ENCODE peak calls at places on chromosomes 6 and 20, in seven cellular contexts. W, U, D, L, J, X and Z are unnamed samples.

GRCh38 chr6:170344631-170345576 is 38.3 kb downstream of the FAM120B start:
- DNase-seq in W (no peak), U (no peak), D (no peak), L (peak), J (peak), X (no peak), Z (no peak)

GRCh38 chr6:83359638-83360037 is 71.2 kb downstream of the ME1 start:
- DNase-seq in W (no peak), U (no peak), D (no peak), L (no peak), J (peak), X (no peak), Z (no peak)

GRCh38 chr6:118902731-118903130 is 8.8 kb downstream of the ASF1A start:
- DNase-seq in W (no peak), U (no peak), D (no peak), L (no peak), J (no peak), X (no peak), Z (no peak)

GRCh38 chr6:12083763-12084162 is 71.7 kb downstream of the HIVEP1 start:
- DNase-seq in W (no peak), U (no peak), D (no peak), L (no peak), J (no peak), X (no peak), Z (no peak)

GRCh38 chr6:139693735-139694134 is 319.3 kb upstream of the CITED2 start:
- DNase-seq in W (no peak), U (no peak), D (no peak), L (no peak), J (no peak), X (no peak), Z (no peak)

GRCh38 chr6:164167873-164168405 is 753.4 kb downstream of the QKI start:
- DNase-seq in W (no peak), U (no peak), D (no peak), L (no peak), J (no peak), X (no peak), Z (no peak)

GRCh38 chr20:44651507-44652373 is at the start of gene ADA:
- DNase-seq in W (no peak), U (peak), D (no peak), L (no peak), J (peak), X (peak), Z (peak)

GRCh38 chr6:158847786-158848185 is 28.6 kb upstream of the EZR start:
- DNase-seq in W (no peak), U (no peak), D (no peak), L (no peak), J (no peak), X (no peak), Z (no peak)

GRCh38 chr6:84681693-84682326 is 82.6 kb downstream of the TBX18 start:
- DNase-seq in W (no peak), U (no peak), D (no peak), L (no peak), J (peak), X (no peak), Z (peak)

GRCh38 chr6:129440691-129441090 is 269.3 kb downstream of the ARHGAP18 start:
- DNase-seq in W (no peak), U (no peak), D (no peak), L (no peak), J (peak), X (no peak), Z (no peak)

GRCh38 chr20:4524792-4525191 is 196.9 kb upstream of the PRND start:
- DNase-seq in W (no peak), U (no peak), D (no peak), L (no peak), J (no peak), X (no peak), Z (no peak)

GRCh38 chr20:52410182-52410647 is 218.6 kb upstream of the ZFP64 start:
- DNase-seq in W (no peak), U (no peak), D (no peak), L (no peak), J (peak), X (no peak), Z (no peak)

GRCh38 chr20:16661738-16662137 is 68.1 kb upstream of the SNRPB2 start:
- DNase-seq in W (no peak), U (no peak), D (no peak), L (no peak), J (no peak), X (no peak), Z (no peak)

GRCh38 chr6:25296980-25297379 is 17.8 kb downstream of the CARMIL1 start:
- DNase-seq in W (no peak), U (no peak), D (no peak), L (no peak), J (no peak), X (no peak), Z (no peak)
- TF ChIP-seq POLR2AphosphoS5 in W (no peak), U (peak), D (no peak), L (no peak), J (no peak), X (no peak), Z (peak)

GRCh38 chr20:46400828-46401477 is 5.5 kb downstream of the ELMO2 start:
- DNase-seq in W (no peak), U (no peak), D (no peak), L (no peak), J (no peak), X (no peak), Z (no peak)
- TF ChIP-seq POLR2A in W (no peak), U (no peak), D (no peak), L (no peak), J (no peak), X (no peak), Z (peak)

GRCh38 chr6:16319813-16320532 is 81.6 kb downstream of the GMPR start:
- DNase-seq in W (no peak), U (peak), D (no peak), L (peak), J (peak), X (peak), Z (no peak)
- TF ChIP-seq POLR2AphosphoS5 in W (no peak), U (no peak), D (no peak), L (no peak), J (no peak), X (peak), Z (peak)

DNA sequence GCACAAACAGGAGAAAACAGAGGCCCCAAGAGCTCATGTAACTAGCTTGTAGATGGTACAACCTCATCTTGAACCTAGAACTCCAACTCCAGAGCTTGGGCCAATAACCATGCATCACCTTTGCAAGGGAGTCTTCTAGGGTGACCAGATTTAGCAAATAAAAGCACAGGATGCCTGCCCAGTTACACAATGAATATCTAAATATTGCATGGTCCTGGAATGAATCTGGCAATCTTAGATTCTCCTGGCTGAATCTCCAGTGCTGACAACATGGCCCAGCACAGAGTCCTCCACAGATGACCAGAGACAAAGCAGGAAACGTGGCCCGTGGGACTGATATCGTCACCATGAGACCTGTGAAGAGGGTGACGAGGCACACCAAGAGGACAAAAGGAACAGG is 494.1 kb downstream of the PREX1 start:
- DNase-seq in W (no peak), U (no peak), D (no peak), L (no peak), J (no peak), X (no peak), Z (no peak)
- TF ChIP-seq POLR2A in W (no peak), U (no peak), D (no peak), L (no peak), J (no peak), X (no peak), Z (no peak)

DNA sequence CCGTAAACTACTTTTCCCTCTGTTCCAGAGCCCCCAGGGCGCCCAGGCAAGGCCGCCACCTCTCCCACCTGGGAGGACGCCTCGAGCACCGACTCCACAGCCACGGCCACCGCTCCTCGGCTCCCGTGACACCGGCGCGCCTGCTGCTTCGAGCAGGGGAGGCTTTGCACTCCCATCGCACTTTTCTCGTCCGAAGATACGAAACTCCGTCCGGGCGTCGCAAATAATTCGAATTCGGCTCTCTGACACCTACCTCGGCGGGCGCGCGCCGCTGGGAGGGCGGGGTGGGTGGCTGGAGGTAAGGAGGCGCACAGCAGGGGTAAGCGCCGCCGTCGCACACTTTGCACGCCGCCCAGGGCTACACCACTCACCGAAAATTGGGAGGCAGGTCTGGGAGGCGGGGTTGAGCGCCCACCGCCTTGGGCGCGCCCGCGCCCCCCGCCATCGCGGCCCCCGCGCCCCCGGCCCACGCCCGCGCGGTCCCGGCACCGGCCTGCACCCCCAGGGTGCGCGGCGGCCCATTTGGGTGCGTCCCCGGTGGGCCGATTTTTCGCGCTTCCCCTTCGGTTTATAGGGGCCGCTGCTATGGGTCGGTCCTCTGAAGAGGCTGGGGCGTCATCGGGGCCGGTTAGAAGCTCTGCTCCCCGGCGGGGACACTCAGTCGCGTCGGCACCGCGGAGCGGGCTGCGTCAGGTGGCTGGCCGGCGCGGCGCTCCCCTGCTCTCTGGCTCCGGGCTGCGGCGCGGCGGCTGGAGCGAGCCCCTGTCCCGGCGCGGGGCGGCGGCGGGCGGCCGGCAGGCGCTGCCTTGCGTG is 36.2 kb downstream of the GNAS start:
- DNase-seq in W (peak), U (peak), D (peak), L (no peak), J (peak), X (peak), Z (peak)
- TF ChIP-seq POLR2AphosphoS5 in W (peak), U (peak), D (no peak), L (peak), J (peak), X (peak), Z (peak)

DNA sequence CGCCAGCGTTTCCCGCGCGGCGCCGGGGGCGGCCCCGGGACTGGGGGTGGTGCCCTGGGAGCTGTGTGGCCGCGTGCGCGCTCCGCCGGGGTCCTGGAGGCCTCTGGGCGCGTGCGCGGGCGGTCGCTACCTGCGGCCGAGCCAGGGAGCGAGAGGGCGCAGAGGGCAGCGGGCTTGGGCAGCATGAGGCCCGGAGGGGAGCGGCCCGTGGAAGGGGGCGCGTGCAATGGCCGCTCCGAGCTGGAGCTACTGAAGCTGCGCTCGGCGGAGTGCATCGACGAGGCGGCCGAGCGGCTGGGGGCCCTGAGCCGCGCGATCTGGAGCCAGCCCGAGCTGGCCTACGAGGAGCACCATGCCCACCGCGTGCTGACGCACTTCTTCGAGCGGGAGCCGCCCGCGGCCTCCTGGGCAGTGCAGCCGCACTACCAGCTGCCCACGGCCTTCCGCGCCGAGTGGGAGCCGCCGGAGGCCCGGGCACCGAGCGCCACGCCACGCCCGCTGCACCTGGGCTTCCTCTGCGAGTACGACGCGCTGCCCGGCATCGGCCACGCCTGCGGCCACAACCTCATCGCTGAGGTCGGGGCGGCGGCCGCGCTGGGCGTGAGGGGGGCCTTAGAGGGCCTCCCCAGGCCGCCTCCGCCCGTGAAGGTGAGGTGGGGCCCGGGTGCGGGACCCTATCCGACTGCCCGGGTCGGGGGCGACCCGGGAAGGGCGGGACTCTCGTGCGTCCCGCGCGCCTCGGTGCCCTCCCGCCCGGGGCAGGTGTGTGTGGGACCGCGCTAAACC is at the start of gene PM20D2:
- DNase-seq in W (peak), U (peak), D (no peak), L (no peak), J (peak), X (peak), Z (peak)
- TF ChIP-seq POLR2A in W (no peak), U (peak), D (no peak), L (peak), J (no peak), X (no peak), Z (no peak)

DNA sequence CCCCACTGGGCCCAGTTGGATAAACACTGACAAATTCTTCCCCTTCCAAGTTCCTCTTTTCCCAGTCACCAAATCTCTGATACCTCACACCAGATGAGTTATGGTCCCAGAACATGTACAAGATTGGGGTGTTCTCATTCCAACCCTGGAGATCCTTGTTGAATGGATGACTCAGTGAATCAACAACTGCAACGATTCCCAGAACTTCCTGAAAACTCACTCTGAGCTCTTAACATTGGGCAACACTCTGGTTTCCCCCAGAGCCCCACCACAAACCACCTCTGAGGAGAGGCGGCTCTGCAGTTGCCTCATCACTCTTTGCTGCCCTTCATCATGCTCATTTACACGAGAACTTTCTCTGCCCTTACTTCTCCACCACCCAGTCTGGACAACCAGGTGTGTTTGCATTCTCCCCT is 115.2 kb downstream of the MRPL14 start:
- DNase-seq in W (no peak), U (no peak), D (no peak), L (no peak), J (peak), X (no peak), Z (no peak)
- TF ChIP-seq POLR2AphosphoS5 in W (no peak), U (no peak), D (no peak), L (no peak), J (no peak), X (no peak), Z (peak)